ENCODE peak calls at places on chromosomes 13 and 19, in eight cellular contexts. V is uterus, B is thyroid gland, L is ascending aorta, Z is tibial artery, U is trophoblast cell, Q is pancreas, D is neuronal stem cell. H is an unnamed sample.

GRCh38 chr19:55677572-55678028 is 2.6 kb downstream of the EPN1 start:
- DNase-seq in U (no peak), B (no peak), V (no peak), Z (no peak), Q (no peak), D (no peak), L (no peak), H (no peak)

GRCh38 chr13:81498969-81499368 is 1158.0 kb upstream of the SPRY2 start:
- DNase-seq in Q (no peak), V (no peak), D (no peak), Z (no peak), B (no peak), L (no peak), U (no peak), H (no peak)

GRCh38 chr19:10403137-10404021 is at the start of gene CDC37:
- DNase-seq in L (peak; percentile 97), Z (peak; percentile 97), V (peak; percentile 95), B (peak; percentile 95), U (peak; percentile 98), Q (peak; percentile 99), D (peak; percentile 96), H (peak; percentile 98)

GRCh38 chr13:49218493-49219051 is 1.6 kb upstream of the MLNR start:
- DNase-seq in D (peak; percentile 43), U (peak; percentile 30), L (no peak), V (no peak), B (no peak), Z (no peak), Q (no peak), H (peak; percentile 19)

GRCh38 chr13:47117268-47117667 is 220.4 kb upstream of the HTR2A start:
- DNase-seq in Z (no peak), V (no peak), U (no peak), Q (no peak), D (no peak), L (no peak), B (no peak), H (no peak)

GRCh38 chr13:26255717-26256277 is 1.9 kb downstream of the CDK8 start:
- DNase-seq in V (no peak), U (no peak), Q (no peak), B (no peak), L (no peak), Z (no peak), D (no peak), H (peak; percentile 13)

GRCh38 chr13:113937073-113937472 is 36.8 kb downstream of the C13orf46 start:
- DNase-seq in D (no peak), Z (peak; percentile 38), U (no peak), V (no peak), B (no peak), Q (peak; percentile 42), L (no peak), H (no peak)

GRCh38 chr13:111480503-111480902 is 160.1 kb downstream of the TEX29 start:
- DNase-seq in D (no peak), B (no peak), Q (no peak), L (no peak), Z (peak; percentile 34), U (no peak), V (no peak), H (no peak)

GRCh38 chr19:2329162-2329505 is 650 bp downstream of the SPPL2B start:
- DNase-seq in V (no peak), U (no peak), Z (no peak), D (no peak), L (no peak), B (no peak), Q (no peak), H (no peak)

GRCh38 chr19:48654299-48655059 is 8.5 kb upstream of the CA11 start:
- DNase-seq in U (no peak), B (no peak), Q (no peak), V (no peak), D (no peak), L (no peak), Z (no peak), H (no peak)

GRCh38 chr13:74153316-74153715 is 19.1 kb upstream of the KLF12 start:
- DNase-seq in D (no peak), V (no peak), B (no peak), Q (no peak), L (no peak), U (no peak), Z (no peak), H (no peak)

GRCh38 chr19:17155251-17155650 is 59.9 kb upstream of the USE1 start:
- DNase-seq in Q (no peak), D (no peak), B (no peak), L (no peak), Z (no peak), U (peak; percentile 87), V (no peak), H (no peak)

GRCh38 chr13:98945863-98946605 is 31.8 kb downstream of the DOCK9 start:
- DNase-seq in L (no peak), Q (no peak), Z (no peak), D (no peak), B (no peak), U (no peak), V (no peak), H (no peak)

GRCh38 chr19:39397360-39398296 is 6.5 kb downstream of the MED29 start:
- DNase-seq in L (peak; percentile 95), D (no peak), Z (peak; percentile 93), U (peak; percentile 74), V (peak; percentile 90), B (peak; percentile 88), Q (peak; percentile 98), H (peak; percentile 59)

GRCh38 chr19:48506138-48506733 is 5.4 kb downstream of the LMTK3 start:
- DNase-seq in U (no peak), B (no peak), Z (peak; percentile 59), L (no peak), D (no peak), Q (no peak), V (no peak), H (no peak)

GRCh38 chr13:31174018-31174417 is 12.3 kb upstream of the HSPH1 start:
- DNase-seq in V (no peak), B (no peak), D (no peak), Q (no peak), L (no peak), Z (no peak), U (no peak), H (no peak)

GRCh38 chr13:25602206-25602605 is 230.4 kb downstream of the ATP8A2 start:
- DNase-seq in B (no peak), Z (no peak), Q (no peak), L (no peak), U (no peak), D (no peak), V (no peak), H (no peak)

GRCh38 chr13:68048802-68049359 is 818.7 kb upstream of the PCDH9 start:
- DNase-seq in Q (no peak), V (no peak), L (no peak), Z (no peak), B (no peak), D (no peak), U (no peak), H (no peak)

DNA sequence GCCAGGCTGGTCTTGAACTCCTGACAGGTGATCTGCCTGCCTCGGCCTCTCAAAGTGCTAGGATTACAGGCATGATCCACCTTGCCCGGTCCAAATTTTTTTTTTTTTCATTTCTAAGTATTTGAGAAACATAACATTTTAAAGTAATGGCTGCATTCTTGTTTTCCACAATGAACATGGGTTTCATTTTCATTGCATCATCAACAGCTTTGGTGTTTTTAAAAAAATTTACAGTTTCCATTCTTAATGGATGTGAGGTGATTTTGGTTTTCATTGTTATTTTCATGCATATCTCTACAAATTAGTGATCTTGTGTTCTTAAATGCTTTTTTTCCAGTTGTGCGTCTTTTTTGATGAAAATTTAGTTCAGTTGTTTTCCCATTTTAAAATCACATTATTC is 27.5 kb downstream of the ZNF429 start:
- DNase-seq in V (no peak), U (no peak), L (no peak), B (no peak), Z (no peak), Q (no peak), D (no peak), H (no peak)
- H3K9me3 ChIP-seq in V (no peaks in the 10 kb centered on the region), U (peaks cover 2% of the 10 kb centered on the region), L (peaks cover 76% of the 10 kb centered on the region), B (no peaks in the 10 kb centered on the region), Z (peaks cover 13% of the 10 kb centered on the region), Q (peaks cover 6% of the 10 kb centered on the region), D (peaks cover 44% of the 10 kb centered on the region), H (no peaks in the 10 kb centered on the region)

GRCh38 chr19:37669336-37669963 is 14.2 kb upstream of the ZFP30 start:
- DNase-seq in V (no peak), L (no peak), Z (no peak), U (peak; percentile 8), D (no peak), Q (no peak), B (no peak), H (no peak)
- H3K9me3 ChIP-seq in V (no peaks in the 10 kb centered on the region), L (peaks cover 100% of the 10 kb centered on the region), Z (peaks cover 88% of the 10 kb centered on the region), U (peaks cover 7% of the 10 kb centered on the region), D (peaks cover 53% of the 10 kb centered on the region), Q (peaks cover 3% of the 10 kb centered on the region), B (peaks cover 4% of the 10 kb centered on the region), H (peaks cover 6% of the 10 kb centered on the region)

DNA sequence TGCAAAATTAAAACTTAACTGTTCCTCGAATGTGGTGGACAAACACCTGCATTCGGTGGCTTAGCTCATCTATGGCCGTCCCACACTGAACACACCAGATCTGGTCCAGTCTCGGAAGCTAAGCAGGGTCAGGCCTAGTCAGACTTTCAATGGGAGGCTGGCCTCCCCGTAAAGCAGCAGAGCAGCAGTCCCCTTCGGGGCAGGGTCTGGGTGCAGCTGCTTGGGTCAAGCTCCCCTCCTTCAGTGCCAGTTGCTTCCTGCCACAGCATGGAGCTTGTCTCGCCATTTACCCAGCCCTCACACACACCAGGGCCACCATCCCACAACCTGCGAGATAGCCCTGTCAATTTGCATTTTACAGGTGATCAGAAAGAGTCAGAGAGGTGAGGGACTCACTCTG is 93.2 kb downstream of the TUBA3C start:
- DNase-seq in Z (no peak), L (no peak), B (no peak), D (no peak), Q (no peak), V (no peak), U (no peak), H (no peak)
- H3K9me3 ChIP-seq in Z (no peaks in the 10 kb centered on the region), L (no peaks in the 10 kb centered on the region), B (no peaks in the 10 kb centered on the region), D (no peaks in the 10 kb centered on the region), Q (no peaks in the 10 kb centered on the region), V (no peaks in the 10 kb centered on the region), U (peaks cover 53% of the 10 kb centered on the region), H (no peaks in the 10 kb centered on the region)

DNA sequence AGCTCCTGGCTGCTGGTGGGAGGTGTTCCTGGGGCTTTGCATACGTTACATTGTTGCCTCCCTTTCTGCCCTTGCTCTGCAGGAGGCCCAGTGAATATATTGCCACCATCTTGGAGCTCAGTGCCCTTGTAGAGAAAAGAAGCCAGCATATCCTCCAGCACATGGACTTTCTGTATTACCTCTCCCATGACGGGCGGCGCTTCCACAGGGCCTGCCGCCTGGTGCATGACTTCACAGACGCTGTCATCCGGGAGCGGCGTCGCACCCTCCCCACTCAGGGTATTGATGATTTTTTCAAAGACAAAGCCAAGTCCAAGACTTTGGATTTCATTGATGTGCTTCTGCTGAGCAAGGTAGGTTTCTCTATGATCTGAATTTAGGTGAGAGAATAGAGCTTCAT is 10.5 kb downstream of the CYP4F12 start:
- DNase-seq in L (no peak), V (no peak), D (no peak), Z (no peak), Q (no peak), B (no peak), U (no peak), H (no peak)
- H3K9me3 ChIP-seq in L (peaks cover 11% of the 10 kb centered on the region), V (no peaks in the 10 kb centered on the region), D (no peaks in the 10 kb centered on the region), Z (peaks cover 12% of the 10 kb centered on the region), Q (no peaks in the 10 kb centered on the region), B (no peaks in the 10 kb centered on the region), U (peaks cover 41% of the 10 kb centered on the region), H (no peaks in the 10 kb centered on the region)

GRCh38 chr13:29125145-29125933 is 305.2 kb downstream of the MTUS2 start:
- DNase-seq in U (no peak), Q (no peak), B (peak; percentile 63), Z (no peak), L (no peak), V (no peak), D (no peak), H (no peak)
- H3K9me3 ChIP-seq in U (no peaks in the 10 kb centered on the region), Q (no peaks in the 10 kb centered on the region), B (no peaks in the 10 kb centered on the region), Z (no peaks in the 10 kb centered on the region), L (no peaks in the 10 kb centered on the region), V (no peaks in the 10 kb centered on the region), D (no peaks in the 10 kb centered on the region), H (no peaks in the 10 kb centered on the region)

GRCh38 chr19:58265100-58265499 is 13.7 kb upstream of the ZNF8 start:
- DNase-seq in V (no peak), L (no peak), B (no peak), U (no peak), Q (no peak), D (no peak), Z (no peak), H (no peak)
- H3K9me3 ChIP-seq in V (peaks cover 20% of the 10 kb centered on the region), L (peaks cover 99% of the 10 kb centered on the region), B (peaks cover 29% of the 10 kb centered on the region), U (peaks cover 72% of the 10 kb centered on the region), Q (peaks cover 39% of the 10 kb centered on the region), D (peaks cover 91% of the 10 kb centered on the region), Z (peaks cover 100% of the 10 kb centered on the region), H (peaks cover 50% of the 10 kb centered on the region)